ENCODE peak calls at places on chromosomes 11 and 22, in eight cellular contexts. W, J, H, Z, R, K, G and D are unnamed samples.

GRCh38 chr11:7604331-7604973 is 68.8 kb downstream of the CYB5R2 start:
- DNase-seq in G (no peak), K (no peak), R (no peak), H (no peak), J (no peak), Z (no peak), W (no peak), D (peak)

GRCh38 chr11:134537296-134537695 is 125.3 kb upstream of the B3GAT1 start:
- DNase-seq in K (no peak), Z (no peak), G (no peak), J (no peak), W (no peak), R (peak), H (no peak), D (no peak)

GRCh38 chr11:88680806-88681205 is 343.3 kb upstream of the CTSC start:
- DNase-seq in K (no peak), R (no peak), H (no peak), J (no peak), Z (no peak), G (no peak), W (no peak), D (no peak)

GRCh38 chr22:50312371-50312770 is 4.9 kb upstream of the PLXNB2 start:
- DNase-seq in K (no peak), W (no peak), R (no peak), G (no peak), Z (no peak), H (no peak), J (no peak), D (no peak)

GRCh38 chr11:18001191-18001590 is 11.7 kb downstream of the SERGEF start:
- DNase-seq in W (no peak), G (no peak), J (no peak), K (no peak), Z (no peak), H (no peak), R (no peak), D (no peak)

GRCh38 chr11:87432006-87432405 is 394.3 kb downstream of the TMEM135 start:
- DNase-seq in R (no peak), G (no peak), K (no peak), J (peak), Z (no peak), H (no peak), W (no peak), D (no peak)

GRCh38 chr11:61754534-61755482 is 2.4 kb downstream of the MYRF start:
- DNase-seq in H (no peak), W (no peak), G (peak), R (no peak), J (peak), K (no peak), Z (no peak), D (peak)

GRCh38 chr11:10263929-10264328 is 30.1 kb downstream of the SBF2 start:
- DNase-seq in W (no peak), H (no peak), J (no peak), R (no peak), G (no peak), K (no peak), Z (no peak), D (no peak)

GRCh38 chr11:34860034-34860433 is 56.1 kb downstream of the APIP start:
- DNase-seq in K (no peak), W (no peak), R (no peak), Z (no peak), G (no peak), J (no peak), H (no peak), D (no peak)

GRCh38 chr22:28538922-28539321 is 140.7 kb downstream of the TTC28 start:
- DNase-seq in Z (no peak), K (no peak), G (no peak), W (no peak), H (no peak), R (no peak), J (no peak), D (no peak)

GRCh38 chr22:43658823-43659222 is 153.3 kb downstream of the EFCAB6 start:
- DNase-seq in Z (no peak), H (no peak), G (no peak), K (peak), R (peak), W (no peak), J (no peak), D (no peak)

GRCh38 chr11:94671553-94672366 is 96.4 kb upstream of the AMOTL1 start:
- DNase-seq in G (no peak), W (no peak), Z (no peak), K (no peak), R (no peak), J (no peak), H (no peak), D (no peak)